ENCODE peak calls at places on chromosomes 2 and 18, in nine cellular contexts. One of them, this sample, is unnamed.

GRCh38 chr18:44130365-44130942 is 550.2 kb upstream of the SETBP1 start:
- DNase-seq in AG09309: no peak
- DNase-seq in GM23338: peak
- DNase-seq in HFFc6: no peak
- DNase-seq in tibial artery: no peak
- DNase-seq in type B pancreatic cell: no peak
- DNase-seq in neural crest cell: peak
- DNase-seq in glutamatergic neuron: peak
- DNase-seq in AG04450: no peak
- DNase-seq in this sample: no peak

GRCh38 chr2:191018048-191018447 is 4.1 kb upstream of the STAT1 start:
- DNase-seq in AG09309: no peak
- DNase-seq in GM23338: no peak
- DNase-seq in HFFc6: no peak
- DNase-seq in tibial artery: no peak
- DNase-seq in type B pancreatic cell: no peak
- DNase-seq in neural crest cell: no peak
- DNase-seq in glutamatergic neuron: no peak
- DNase-seq in AG04450: no peak
- DNase-seq in this sample: no peak

GRCh38 chr2:158723921-158724802 is 71.0 kb upstream of the DAPL1 start:
- DNase-seq in AG09309: no peak
- DNase-seq in GM23338: peak
- DNase-seq in HFFc6: no peak
- DNase-seq in tibial artery: no peak
- DNase-seq in type B pancreatic cell: no peak
- DNase-seq in neural crest cell: no peak
- DNase-seq in glutamatergic neuron: no peak
- DNase-seq in AG04450: no peak
- DNase-seq in this sample: no peak

GRCh38 chr18:49744395-49744987 is 68.8 kb downstream of the ACAA2 start:
- DNase-seq in AG09309: no peak
- DNase-seq in GM23338: no peak
- DNase-seq in HFFc6: no peak
- DNase-seq in tibial artery: no peak
- DNase-seq in type B pancreatic cell: no peak
- DNase-seq in neural crest cell: no peak
- DNase-seq in glutamatergic neuron: no peak
- DNase-seq in AG04450: no peak
- DNase-seq in this sample: no peak

GRCh38 chr2:104936504-104936903 is 82.6 kb downstream of the POU3F3 start:
- DNase-seq in AG09309: no peak
- DNase-seq in GM23338: no peak
- DNase-seq in HFFc6: no peak
- DNase-seq in tibial artery: no peak
- DNase-seq in type B pancreatic cell: no peak
- DNase-seq in neural crest cell: no peak
- DNase-seq in glutamatergic neuron: no peak
- DNase-seq in AG04450: no peak
- DNase-seq in this sample: no peak

GRCh38 chr18:8615397-8616025 is 6.3 kb downstream of the RAB12 start:
- DNase-seq in AG09309: peak
- DNase-seq in GM23338: no peak
- DNase-seq in HFFc6: peak
- DNase-seq in tibial artery: peak
- DNase-seq in type B pancreatic cell: no peak
- DNase-seq in neural crest cell: no peak
- DNase-seq in glutamatergic neuron: no peak
- DNase-seq in AG04450: peak
- DNase-seq in this sample: no peak

GRCh38 chr2:42079737-42080287 is 32.0 kb downstream of the PKDCC start:
- DNase-seq in AG09309: no peak
- DNase-seq in GM23338: no peak
- DNase-seq in HFFc6: no peak
- DNase-seq in tibial artery: no peak
- DNase-seq in type B pancreatic cell: no peak
- DNase-seq in neural crest cell: no peak
- DNase-seq in glutamatergic neuron: no peak
- DNase-seq in AG04450: no peak
- DNase-seq in this sample: no peak

GRCh38 chr18:31500161-31500688 is 2.2 kb downstream of the DSG2 start:
- DNase-seq in AG09309: no peak
- DNase-seq in GM23338: no peak
- DNase-seq in HFFc6: no peak
- DNase-seq in tibial artery: no peak
- DNase-seq in type B pancreatic cell: no peak
- DNase-seq in neural crest cell: no peak
- DNase-seq in glutamatergic neuron: no peak
- DNase-seq in AG04450: no peak
- DNase-seq in this sample: no peak

GRCh38 chr2:236706288-236706687 is 136.7 kb downstream of the ACKR3 start:
- DNase-seq in AG09309: no peak
- DNase-seq in GM23338: no peak
- DNase-seq in HFFc6: no peak
- DNase-seq in tibial artery: no peak
- DNase-seq in type B pancreatic cell: no peak
- DNase-seq in neural crest cell: no peak
- DNase-seq in glutamatergic neuron: no peak
- DNase-seq in AG04450: no peak
- DNase-seq in this sample: no peak

GRCh38 chr18:37484893-37485834 is 80.4 kb downstream of the CELF4 start:
- DNase-seq in AG09309: no peak
- DNase-seq in GM23338: peak
- DNase-seq in HFFc6: no peak
- DNase-seq in tibial artery: no peak
- DNase-seq in type B pancreatic cell: no peak
- DNase-seq in neural crest cell: peak
- DNase-seq in glutamatergic neuron: peak
- DNase-seq in AG04450: no peak
- DNase-seq in this sample: no peak

GRCh38 chr18:36015629-36016028 is 43.1 kb downstream of the RMP24 start:
- DNase-seq in AG09309: no peak
- DNase-seq in GM23338: no peak
- DNase-seq in HFFc6: no peak
- DNase-seq in tibial artery: no peak
- DNase-seq in type B pancreatic cell: no peak
- DNase-seq in neural crest cell: no peak
- DNase-seq in glutamatergic neuron: no peak
- DNase-seq in AG04450: no peak
- DNase-seq in this sample: no peak

GRCh38 chr2:230872968-230873669 is 8.4 kb downstream of the ITM2C start:
- DNase-seq in AG09309: no peak
- DNase-seq in GM23338: no peak
- DNase-seq in HFFc6: no peak
- DNase-seq in tibial artery: no peak
- DNase-seq in type B pancreatic cell: peak
- DNase-seq in neural crest cell: no peak
- DNase-seq in glutamatergic neuron: no peak
- DNase-seq in AG04450: no peak
- DNase-seq in this sample: peak

GRCh38 chr18:49177812-49178211 is 227.0 kb upstream of the SMAD7 start:
- DNase-seq in AG09309: peak
- DNase-seq in GM23338: no peak
- DNase-seq in HFFc6: peak
- DNase-seq in tibial artery: no peak
- DNase-seq in type B pancreatic cell: no peak
- DNase-seq in neural crest cell: no peak
- DNase-seq in glutamatergic neuron: no peak
- DNase-seq in AG04450: peak
- DNase-seq in this sample: no peak

GRCh38 chr2:50455351-50455750 is 576.6 kb downstream of the NRXN1 start:
- DNase-seq in AG09309: no peak
- DNase-seq in GM23338: no peak
- DNase-seq in HFFc6: no peak
- DNase-seq in tibial artery: no peak
- DNase-seq in type B pancreatic cell: no peak
- DNase-seq in neural crest cell: no peak
- DNase-seq in glutamatergic neuron: no peak
- DNase-seq in AG04450: no peak
- DNase-seq in this sample: no peak

GRCh38 chr18:36688020-36688965 is 140.5 kb downstream of the TPGS2 start:
- DNase-seq in AG09309: no peak
- DNase-seq in GM23338: peak
- DNase-seq in HFFc6: peak
- DNase-seq in tibial artery: peak
- DNase-seq in type B pancreatic cell: no peak
- DNase-seq in neural crest cell: peak
- DNase-seq in glutamatergic neuron: peak
- DNase-seq in AG04450: peak
- DNase-seq in this sample: no peak

GRCh38 chr2:208042450-208042849 is 17.1 kb upstream of the PLEKHM3 start:
- DNase-seq in AG09309: no peak
- DNase-seq in GM23338: no peak
- DNase-seq in HFFc6: no peak
- DNase-seq in tibial artery: no peak
- DNase-seq in type B pancreatic cell: no peak
- DNase-seq in neural crest cell: no peak
- DNase-seq in glutamatergic neuron: no peak
- DNase-seq in AG04450: no peak
- DNase-seq in this sample: no peak
- TF ChIP-seq CTCF in AG09309: no peak
- TF ChIP-seq CTCF in GM23338: no peak
- TF ChIP-seq CTCF in HFFc6: no peak
- TF ChIP-seq CTCF in tibial artery: no peak
- TF ChIP-seq CTCF in type B pancreatic cell: no peak
- TF ChIP-seq CTCF in neural crest cell: no peak
- TF ChIP-seq CTCF in glutamatergic neuron: no peak
- TF ChIP-seq CTCF in AG04450: no peak
- TF ChIP-seq CTCF in this sample: no peak

DNA sequence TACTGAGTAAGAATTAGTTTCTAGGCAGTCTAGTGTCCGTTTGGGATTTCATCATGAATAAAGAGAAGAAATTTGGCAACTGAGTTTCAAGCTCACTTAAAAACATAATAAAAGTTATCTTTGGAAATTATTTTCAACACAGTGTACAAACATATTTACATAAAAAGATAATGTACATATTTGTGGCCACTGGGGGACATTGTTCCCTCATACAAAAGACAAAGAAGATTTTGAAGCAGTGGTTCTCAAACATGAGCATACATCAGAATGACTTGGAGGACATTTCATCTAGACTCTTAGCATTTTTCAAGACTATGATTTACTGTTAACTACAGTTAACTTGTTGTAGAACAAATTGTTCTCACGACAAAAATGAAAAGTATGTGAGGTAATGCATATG is 15.7 kb upstream of the TTC21B start:
- DNase-seq in AG09309: no peak
- DNase-seq in GM23338: no peak
- DNase-seq in HFFc6: no peak
- DNase-seq in tibial artery: no peak
- DNase-seq in type B pancreatic cell: no peak
- DNase-seq in neural crest cell: no peak
- DNase-seq in glutamatergic neuron: no peak
- DNase-seq in AG04450: no peak
- DNase-seq in this sample: no peak
- TF ChIP-seq CTCF in AG09309: peak
- TF ChIP-seq CTCF in GM23338: no peak
- TF ChIP-seq CTCF in HFFc6: peak
- TF ChIP-seq CTCF in tibial artery: no peak
- TF ChIP-seq CTCF in type B pancreatic cell: no peak
- TF ChIP-seq CTCF in neural crest cell: no peak
- TF ChIP-seq CTCF in glutamatergic neuron: no peak
- TF ChIP-seq CTCF in AG04450: no peak
- TF ChIP-seq CTCF in this sample: no peak

GRCh38 chr2:72892506-72893173 is 5.4 kb downstream of the SPR start:
- DNase-seq in AG09309: no peak
- DNase-seq in GM23338: peak
- DNase-seq in HFFc6: peak
- DNase-seq in tibial artery: no peak
- DNase-seq in type B pancreatic cell: no peak
- DNase-seq in neural crest cell: peak
- DNase-seq in glutamatergic neuron: peak
- DNase-seq in AG04450: peak
- DNase-seq in this sample: peak

GRCh38 chr2:72895154-72895553 is 7.9 kb downstream of the SPR start:
- DNase-seq in AG09309: no peak
- DNase-seq in GM23338: no peak
- DNase-seq in HFFc6: no peak
- DNase-seq in tibial artery: no peak
- DNase-seq in type B pancreatic cell: no peak
- DNase-seq in neural crest cell: no peak
- DNase-seq in glutamatergic neuron: no peak
- DNase-seq in AG04450: no peak
- DNase-seq in this sample: no peak

GRCh38 chr2:72894466-72894865 is 7.3 kb downstream of the SPR start:
- DNase-seq in AG09309: no peak
- DNase-seq in GM23338: no peak
- DNase-seq in HFFc6: no peak
- DNase-seq in tibial artery: no peak
- DNase-seq in type B pancreatic cell: no peak
- DNase-seq in neural crest cell: no peak
- DNase-seq in glutamatergic neuron: no peak
- DNase-seq in AG04450: no peak
- DNase-seq in this sample: no peak

GRCh38 chr2:72895759-72896281 is 8.6 kb downstream of the SPR start:
- DNase-seq in AG09309: no peak
- DNase-seq in GM23338: no peak
- DNase-seq in HFFc6: peak
- DNase-seq in tibial artery: no peak
- DNase-seq in type B pancreatic cell: no peak
- DNase-seq in neural crest cell: no peak
- DNase-seq in glutamatergic neuron: peak
- DNase-seq in AG04450: peak
- DNase-seq in this sample: no peak

GRCh38 chr2:72893594-72894319 is 6.5 kb downstream of the SPR start:
- DNase-seq in AG09309: no peak
- DNase-seq in GM23338: peak
- DNase-seq in HFFc6: peak
- DNase-seq in tibial artery: no peak
- DNase-seq in type B pancreatic cell: no peak
- DNase-seq in neural crest cell: peak
- DNase-seq in glutamatergic neuron: peak
- DNase-seq in AG04450: peak
- DNase-seq in this sample: no peak
- TF ChIP-seq CTCF in AG09309: peak
- TF ChIP-seq CTCF in GM23338: peak
- TF ChIP-seq CTCF in HFFc6: peak
- TF ChIP-seq CTCF in tibial artery: peak
- TF ChIP-seq CTCF in type B pancreatic cell: peak
- TF ChIP-seq CTCF in neural crest cell: peak
- TF ChIP-seq CTCF in glutamatergic neuron: peak
- TF ChIP-seq CTCF in AG04450: peak
- TF ChIP-seq CTCF in this sample: no peak

GRCh38 chr18:9671214-9671613 is 36.9 kb upstream of the RAB31 start:
- DNase-seq in AG09309: no peak
- DNase-seq in GM23338: no peak
- DNase-seq in HFFc6: no peak
- DNase-seq in tibial artery: no peak
- DNase-seq in type B pancreatic cell: no peak
- DNase-seq in neural crest cell: no peak
- DNase-seq in glutamatergic neuron: no peak
- DNase-seq in AG04450: no peak
- DNase-seq in this sample: no peak

GRCh38 chr18:9669016-9669415 is 39.1 kb upstream of the RAB31 start:
- DNase-seq in AG09309: no peak
- DNase-seq in GM23338: no peak
- DNase-seq in HFFc6: no peak
- DNase-seq in tibial artery: no peak
- DNase-seq in type B pancreatic cell: no peak
- DNase-seq in neural crest cell: no peak
- DNase-seq in glutamatergic neuron: no peak
- DNase-seq in AG04450: no peak
- DNase-seq in this sample: no peak

GRCh38 chr18:9679125-9679524 is 29.0 kb upstream of the RAB31 start:
- DNase-seq in AG09309: no peak
- DNase-seq in GM23338: no peak
- DNase-seq in HFFc6: no peak
- DNase-seq in tibial artery: no peak
- DNase-seq in type B pancreatic cell: no peak
- DNase-seq in neural crest cell: no peak
- DNase-seq in glutamatergic neuron: no peak
- DNase-seq in AG04450: no peak
- DNase-seq in this sample: no peak

GRCh38 chr18:9673296-9674251 is 34.5 kb upstream of the RAB31 start:
- DNase-seq in AG09309: no peak
- DNase-seq in GM23338: peak
- DNase-seq in HFFc6: peak
- DNase-seq in tibial artery: peak
- DNase-seq in type B pancreatic cell: no peak
- DNase-seq in neural crest cell: no peak
- DNase-seq in glutamatergic neuron: no peak
- DNase-seq in AG04450: no peak
- DNase-seq in this sample: no peak
- TF ChIP-seq CTCF in AG09309: peak
- TF ChIP-seq CTCF in GM23338: peak
- TF ChIP-seq CTCF in HFFc6: peak
- TF ChIP-seq CTCF in tibial artery: no peak
- TF ChIP-seq CTCF in type B pancreatic cell: no peak
- TF ChIP-seq CTCF in neural crest cell: no peak
- TF ChIP-seq CTCF in glutamatergic neuron: no peak
- TF ChIP-seq CTCF in AG04450: peak
- TF ChIP-seq CTCF in this sample: no peak